ENCODE peak calls at places on chromosomes 7 and 10, in six cellular contexts. One of them, this sample, is unnamed.

GRCh38 chr10:13224210-13224995 is 9.8 kb downstream of the UCMA start:
- DNase-seq in fibroblast of mammary gland: no peak
- DNase-seq in AG04450: no peak
- DNase-seq in astrocyte of the spinal cord: no peak
- DNase-seq in HCT116: no peak
- DNase-seq in tibial artery: peak
- DNase-seq in this sample: peak

GRCh38 chr7:118195837-118196474 is 12.0 kb downstream of the LSM8 start:
- DNase-seq in fibroblast of mammary gland: peak
- DNase-seq in AG04450: peak
- DNase-seq in astrocyte of the spinal cord: peak
- DNase-seq in HCT116: peak
- DNase-seq in tibial artery: no peak
- DNase-seq in this sample: peak

GRCh38 chr10:35161906-35162305 is 35.3 kb downstream of the CREM start:
- DNase-seq in fibroblast of mammary gland: no peak
- DNase-seq in AG04450: no peak
- DNase-seq in astrocyte of the spinal cord: no peak
- DNase-seq in HCT116: no peak
- DNase-seq in tibial artery: no peak
- DNase-seq in this sample: no peak

GRCh38 chr7:17015575-17015974 is 133.8 kb upstream of the AGR3 start:
- DNase-seq in fibroblast of mammary gland: peak
- DNase-seq in AG04450: no peak
- DNase-seq in astrocyte of the spinal cord: peak
- DNase-seq in HCT116: no peak
- DNase-seq in tibial artery: no peak
- DNase-seq in this sample: peak

GRCh38 chr7:129740574-129740973 is 129.1 kb downstream of the NRF1 start:
- DNase-seq in fibroblast of mammary gland: no peak
- DNase-seq in AG04450: no peak
- DNase-seq in astrocyte of the spinal cord: no peak
- DNase-seq in HCT116: no peak
- DNase-seq in tibial artery: no peak
- DNase-seq in this sample: no peak

GRCh38 chr7:113394856-113395255 is 276.5 kb upstream of the SMIM30 start:
- DNase-seq in fibroblast of mammary gland: no peak
- DNase-seq in AG04450: no peak
- DNase-seq in astrocyte of the spinal cord: peak
- DNase-seq in HCT116: no peak
- DNase-seq in tibial artery: no peak
- DNase-seq in this sample: no peak

GRCh38 chr7:122303522-122303970 is 1.0 kb downstream of the FEZF1 start:
- DNase-seq in fibroblast of mammary gland: no peak
- DNase-seq in AG04450: no peak
- DNase-seq in astrocyte of the spinal cord: no peak
- DNase-seq in HCT116: no peak
- DNase-seq in tibial artery: peak
- DNase-seq in this sample: no peak

GRCh38 chr7:45103958-45104843 is 7.3 kb downstream of the TBRG4 start:
- DNase-seq in fibroblast of mammary gland: no peak
- DNase-seq in AG04450: no peak
- DNase-seq in astrocyte of the spinal cord: no peak
- DNase-seq in HCT116: no peak
- DNase-seq in tibial artery: peak
- DNase-seq in this sample: no peak

GRCh38 chr10:52440612-52441285 is 126.7 kb downstream of the DKK1 start:
- DNase-seq in fibroblast of mammary gland: no peak
- DNase-seq in AG04450: no peak
- DNase-seq in astrocyte of the spinal cord: no peak
- DNase-seq in HCT116: no peak
- DNase-seq in tibial artery: no peak
- DNase-seq in this sample: no peak

GRCh38 chr10:95247200-95247880 is 43.5 kb downstream of the PDLIM1 start:
- DNase-seq in fibroblast of mammary gland: peak
- DNase-seq in AG04450: peak
- DNase-seq in astrocyte of the spinal cord: peak
- DNase-seq in HCT116: no peak
- DNase-seq in tibial artery: no peak
- DNase-seq in this sample: no peak

GRCh38 chr10:25696013-25696708 is 237.9 kb upstream of the MYO3A start:
- DNase-seq in fibroblast of mammary gland: no peak
- DNase-seq in AG04450: no peak
- DNase-seq in astrocyte of the spinal cord: no peak
- DNase-seq in HCT116: no peak
- DNase-seq in tibial artery: no peak
- DNase-seq in this sample: no peak

GRCh38 chr7:66556177-66556548 is 72.5 kb upstream of the KCTD7 start:
- DNase-seq in fibroblast of mammary gland: no peak
- DNase-seq in AG04450: no peak
- DNase-seq in astrocyte of the spinal cord: no peak
- DNase-seq in HCT116: no peak
- DNase-seq in tibial artery: no peak
- DNase-seq in this sample: no peak

GRCh38 chr7:159142730-159143129 is 1.9 kb downstream of the VIPR2 start:
- DNase-seq in fibroblast of mammary gland: no peak
- DNase-seq in AG04450: no peak
- DNase-seq in astrocyte of the spinal cord: no peak
- DNase-seq in HCT116: no peak
- DNase-seq in tibial artery: no peak
- DNase-seq in this sample: no peak

GRCh38 chr10:98270026-98270740 is 2.2 kb upstream of the LOXL4 start:
- DNase-seq in fibroblast of mammary gland: peak
- DNase-seq in AG04450: no peak
- DNase-seq in astrocyte of the spinal cord: no peak
- DNase-seq in HCT116: no peak
- DNase-seq in tibial artery: no peak
- DNase-seq in this sample: no peak

GRCh38 chr10:15363031-15363430 is 8.1 kb downstream of the FAM171A1 start:
- DNase-seq in fibroblast of mammary gland: no peak
- DNase-seq in AG04450: no peak
- DNase-seq in astrocyte of the spinal cord: no peak
- DNase-seq in HCT116: no peak
- DNase-seq in tibial artery: no peak
- DNase-seq in this sample: no peak

GRCh38 chr7:128270799-128271411 is 29.8 kb downstream of the LEP start:
- DNase-seq in fibroblast of mammary gland: no peak
- DNase-seq in AG04450: no peak
- DNase-seq in astrocyte of the spinal cord: no peak
- DNase-seq in HCT116: no peak
- DNase-seq in tibial artery: no peak
- DNase-seq in this sample: no peak

GRCh38 chr7:90119178-90119971 is 34.9 kb upstream of the STEAP1 start:
- DNase-seq in fibroblast of mammary gland: peak
- DNase-seq in AG04450: no peak
- DNase-seq in astrocyte of the spinal cord: peak
- DNase-seq in HCT116: no peak
- DNase-seq in tibial artery: no peak
- DNase-seq in this sample: no peak

GRCh38 chr7:94913391-94913790 is 6.0 kb downstream of the PPP1R9A start:
- DNase-seq in fibroblast of mammary gland: no peak
- DNase-seq in AG04450: no peak
- DNase-seq in astrocyte of the spinal cord: no peak
- DNase-seq in HCT116: no peak
- DNase-seq in tibial artery: no peak
- DNase-seq in this sample: no peak

GRCh38 chr10:127196955-127197432 is 603 bp upstream of the INSYN2A start:
- DNase-seq in fibroblast of mammary gland: no peak
- DNase-seq in AG04450: no peak
- DNase-seq in astrocyte of the spinal cord: peak
- DNase-seq in HCT116: no peak
- DNase-seq in tibial artery: no peak
- DNase-seq in this sample: no peak

GRCh38 chr7:32179567-32179966 is 109.4 kb upstream of the PDE1C start:
- DNase-seq in fibroblast of mammary gland: peak
- DNase-seq in AG04450: no peak
- DNase-seq in astrocyte of the spinal cord: no peak
- DNase-seq in HCT116: no peak
- DNase-seq in tibial artery: no peak
- DNase-seq in this sample: no peak

GRCh38 chr7:77327067-77327931 is 88.8 kb downstream of the GSAP start:
- DNase-seq in fibroblast of mammary gland: peak
- DNase-seq in AG04450: peak
- DNase-seq in astrocyte of the spinal cord: peak
- DNase-seq in HCT116: no peak
- DNase-seq in tibial artery: peak
- DNase-seq in this sample: no peak

GRCh38 chr7:148884299-148885022 is 370 bp upstream of the EZH2 start:
- DNase-seq in fibroblast of mammary gland: peak
- DNase-seq in AG04450: peak
- DNase-seq in astrocyte of the spinal cord: peak
- DNase-seq in HCT116: peak
- DNase-seq in tibial artery: peak
- DNase-seq in this sample: peak

DNA sequence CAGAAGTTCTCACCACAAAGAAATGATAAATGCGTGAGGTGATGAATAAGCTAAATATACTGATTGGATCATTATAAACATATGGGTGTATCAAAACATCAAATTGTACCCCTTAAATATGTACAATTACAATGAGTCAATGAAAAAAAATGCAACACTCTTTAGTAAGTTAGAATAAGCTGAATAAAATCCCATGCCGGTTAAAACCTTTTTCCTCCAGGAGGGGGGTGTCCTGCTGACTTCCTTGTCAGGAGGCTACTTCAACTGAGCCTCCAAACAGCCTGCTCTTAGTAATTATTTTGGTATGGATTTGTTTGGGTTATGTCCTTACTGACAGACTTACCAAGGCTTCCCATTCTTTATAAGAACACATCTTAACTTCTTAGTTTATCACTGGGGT is 649.1 kb downstream of the INHBA start:
- DNase-seq in fibroblast of mammary gland: peak
- DNase-seq in AG04450: peak
- DNase-seq in astrocyte of the spinal cord: peak
- DNase-seq in HCT116: no peak
- DNase-seq in tibial artery: no peak
- DNase-seq in this sample: no peak
- TF ChIP-seq CTCF in fibroblast of mammary gland: peak
- TF ChIP-seq CTCF in AG04450: peak
- TF ChIP-seq CTCF in astrocyte of the spinal cord: no peak
- TF ChIP-seq CTCF in HCT116: no peak
- TF ChIP-seq CTCF in tibial artery: no peak
- TF ChIP-seq CTCF in this sample: no peak

DNA sequence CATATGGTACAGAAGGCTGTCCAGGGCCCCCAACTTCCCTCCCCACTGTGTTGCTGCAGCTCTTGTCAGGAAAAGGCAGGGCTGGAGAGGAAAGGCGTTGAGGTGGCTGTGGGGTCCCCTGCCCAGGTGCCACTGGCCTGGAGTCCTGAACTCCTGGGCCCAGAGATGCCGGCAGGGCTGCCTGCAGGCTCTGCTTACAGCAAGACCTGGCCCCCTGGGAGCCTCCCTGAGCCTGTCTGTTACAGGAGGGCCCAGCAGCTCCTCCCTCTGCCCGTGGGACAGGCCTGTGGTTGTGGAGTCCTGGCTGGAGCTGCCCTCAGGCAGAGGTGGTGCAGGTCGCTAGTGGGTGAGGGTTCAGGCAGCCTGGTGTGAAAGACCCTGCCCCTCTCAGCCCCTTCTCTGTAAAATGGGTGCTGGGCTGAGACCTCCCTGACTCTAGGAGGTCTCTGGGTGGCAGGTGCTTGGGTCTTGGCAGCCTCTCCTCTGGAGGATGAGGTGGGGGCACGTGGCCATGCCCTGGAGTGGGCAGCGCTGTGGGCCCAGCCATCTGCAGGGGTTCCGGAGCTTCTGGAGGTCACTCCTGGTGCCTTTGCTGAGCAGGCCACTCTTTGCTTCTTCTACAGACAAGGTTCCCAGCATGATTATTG is 10.0 kb downstream of the ANTXRL start:
- DNase-seq in fibroblast of mammary gland: no peak
- DNase-seq in AG04450: no peak
- DNase-seq in astrocyte of the spinal cord: no peak
- DNase-seq in HCT116: no peak
- DNase-seq in tibial artery: peak
- DNase-seq in this sample: no peak
- H3K4me3 ChIP-seq in fibroblast of mammary gland: no peak
- H3K4me3 ChIP-seq in AG04450: no peak
- H3K4me3 ChIP-seq in astrocyte of the spinal cord: no peak
- H3K4me3 ChIP-seq in HCT116: no peak
- H3K4me3 ChIP-seq in tibial artery: no peak
- H3K4me3 ChIP-seq in this sample: no peak

GRCh38 chr7:71925663-71926062 is 486.5 kb downstream of the CALN1 start:
- DNase-seq in fibroblast of mammary gland: no peak
- DNase-seq in AG04450: no peak
- DNase-seq in astrocyte of the spinal cord: no peak
- DNase-seq in HCT116: no peak
- DNase-seq in tibial artery: no peak
- DNase-seq in this sample: peak
- TF ChIP-seq CTCF in fibroblast of mammary gland: no peak
- TF ChIP-seq CTCF in AG04450: no peak
- TF ChIP-seq CTCF in astrocyte of the spinal cord: no peak
- TF ChIP-seq CTCF in HCT116: peak
- TF ChIP-seq CTCF in tibial artery: no peak
- TF ChIP-seq CTCF in this sample: peak

DNA sequence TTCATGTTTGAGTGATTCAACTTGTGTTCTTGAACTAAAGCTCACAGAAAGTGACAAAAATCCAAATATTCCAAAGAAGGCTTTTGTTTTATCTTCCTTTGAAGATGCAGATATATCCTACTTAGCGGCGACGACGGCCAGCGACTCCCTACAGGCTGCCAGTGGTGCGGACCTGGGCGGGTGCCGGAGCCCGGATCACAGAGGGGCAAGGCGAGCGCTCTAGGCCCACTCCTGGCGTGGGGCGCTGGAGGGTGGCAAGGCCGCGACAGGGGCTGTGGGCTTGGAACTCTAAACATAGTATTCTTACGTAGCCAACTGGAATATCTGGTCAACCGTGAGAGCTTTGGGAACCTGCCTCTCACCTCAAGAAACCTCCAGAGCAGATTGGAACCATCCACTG is 914 bp upstream of the GIMAP7 start:
- DNase-seq in fibroblast of mammary gland: no peak
- DNase-seq in AG04450: no peak
- DNase-seq in astrocyte of the spinal cord: no peak
- DNase-seq in HCT116: no peak
- DNase-seq in tibial artery: no peak
- DNase-seq in this sample: no peak
- H3K4me3 ChIP-seq in fibroblast of mammary gland: no peak
- H3K4me3 ChIP-seq in AG04450: no peak
- H3K4me3 ChIP-seq in astrocyte of the spinal cord: no peak
- H3K4me3 ChIP-seq in HCT116: no peak
- H3K4me3 ChIP-seq in tibial artery: no peak
- H3K4me3 ChIP-seq in this sample: no peak

GRCh38 chr7:43479042-43479441 is 103.9 kb upstream of the STK17A start:
- DNase-seq in fibroblast of mammary gland: no peak
- DNase-seq in AG04450: no peak
- DNase-seq in astrocyte of the spinal cord: no peak
- DNase-seq in HCT116: no peak
- DNase-seq in tibial artery: no peak
- DNase-seq in this sample: peak
- TF ChIP-seq CTCF in fibroblast of mammary gland: peak
- TF ChIP-seq CTCF in AG04450: no peak
- TF ChIP-seq CTCF in astrocyte of the spinal cord: no peak
- TF ChIP-seq CTCF in HCT116: no peak
- TF ChIP-seq CTCF in tibial artery: no peak
- TF ChIP-seq CTCF in this sample: no peak

DNA sequence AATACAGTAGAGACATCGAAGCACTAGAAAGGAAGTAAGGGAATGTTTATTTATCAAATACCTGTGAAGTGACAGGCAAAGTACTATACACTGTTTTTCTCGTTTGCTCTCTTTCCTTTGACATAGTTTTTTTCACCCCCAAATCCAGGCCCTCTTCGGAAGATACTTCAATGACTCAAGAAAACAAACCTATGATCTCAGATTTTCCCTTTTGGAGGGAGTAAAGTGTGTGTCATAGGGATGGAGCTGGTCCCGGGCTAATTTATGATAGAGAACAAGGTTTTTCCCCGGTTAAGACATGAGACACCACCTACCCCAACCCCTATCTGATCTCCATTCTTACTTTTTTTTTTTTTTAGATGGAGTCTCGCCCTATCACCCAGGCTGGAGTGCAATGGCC is 61.7 kb downstream of the MAP3K8 start:
- DNase-seq in fibroblast of mammary gland: peak
- DNase-seq in AG04450: no peak
- DNase-seq in astrocyte of the spinal cord: no peak
- DNase-seq in HCT116: no peak
- DNase-seq in tibial artery: no peak
- DNase-seq in this sample: no peak
- H3K4me3 ChIP-seq in fibroblast of mammary gland: no peak
- H3K4me3 ChIP-seq in AG04450: no peak
- H3K4me3 ChIP-seq in astrocyte of the spinal cord: no peak
- H3K4me3 ChIP-seq in HCT116: no peak
- H3K4me3 ChIP-seq in tibial artery: no peak
- H3K4me3 ChIP-seq in this sample: no peak